ENCODE peak calls at places on chromosomes 3 and 15, in ten cellular contexts. R is astrocyte; N is Panc1; L is CD4-positive, CD25-positive, alpha-beta regulatory T cell; E is colonic mucosa; W is lung; Q is RWPE2; M is choroid plexus epithelial cell; F is NB4; B is fibroblast of pulmonary artery. I is an unnamed sample.
A peak's percentile ranks its signal among the peaks of the same experiment; 100 is the strongest.

GRCh38 chr3:73868688-73869315 is 244.1 kb upstream of the PDZRN3 start:
- DNase-seq in R (peak; percentile 6), N (no peak), L (no peak), E (peak; percentile 40), W (no peak), Q (no peak), M (peak; percentile 67), F (peak; percentile 15), B (peak; percentile 57), I (peak; percentile 51)

GRCh38 chr3:143963946-143964345 is 7.7 kb upstream of the DIPK2A start:
- DNase-seq in R (no peak), N (no peak), L (no peak), E (no peak), W (no peak), Q (no peak), M (no peak), F (no peak), B (peak; percentile 7), I (no peak)

GRCh38 chr3:146390967-146391366 is 78.4 kb downstream of the PLSCR2 start:
- DNase-seq in R (peak; percentile 97), N (no peak), L (no peak), E (peak; percentile 31), W (no peak), Q (no peak), M (peak; percentile 99), F (no peak), B (peak; percentile 96), I (peak; percentile 97)

GRCh38 chr3:88057650-88058321 is 1.0 kb downstream of the CGGBP1 start:
- DNase-seq in R (peak; percentile 15), N (no peak), L (no peak), E (no peak), W (no peak), Q (no peak), M (peak; percentile 59), F (no peak), B (peak; percentile 46), I (peak; percentile 51)

GRCh38 chr3:179807588-179807987 is 154.7 kb downstream of the USP13 start:
- DNase-seq in R (no peak), N (no peak), L (no peak), E (no peak), W (no peak), Q (no peak), M (no peak), F (no peak), B (no peak), I (no peak)

GRCh38 chr15:79314811-79315210 is 3.9 kb downstream of the TMED3 start:
- DNase-seq in R (no peak), N (no peak), L (no peak), E (no peak), W (peak; percentile 63), Q (no peak), M (no peak), F (no peak), B (no peak), I (no peak)

GRCh38 chr15:99566157-99566900 is 545 bp downstream of the MEF2A start:
- DNase-seq in R (no peak), N (no peak), L (peak; percentile 19), E (peak; percentile 36), W (peak; percentile 33), Q (no peak), M (no peak), F (peak; percentile 71), B (no peak), I (no peak)

GRCh38 chr3:82839871-82840270 is 1078.4 kb upstream of the GBE1 start:
- DNase-seq in R (no peak), N (no peak), L (no peak), E (no peak), W (no peak), Q (no peak), M (no peak), F (no peak), B (no peak), I (no peak)

DNA sequence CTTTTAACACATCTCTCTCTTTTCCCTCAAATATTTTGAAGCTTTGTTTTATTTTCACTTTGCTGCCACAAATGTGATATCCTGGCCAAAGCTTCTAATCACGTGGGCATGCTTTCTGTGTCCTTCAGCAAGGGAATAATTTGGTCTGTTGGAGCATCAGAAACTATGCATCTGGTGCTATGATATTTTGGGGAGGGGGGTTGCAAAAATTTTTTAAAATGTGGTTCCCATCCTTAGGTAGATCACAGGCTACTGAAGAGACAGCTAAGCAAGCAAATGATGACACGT is 254.3 kb downstream of the GAP43 start:
- DNase-seq in R (no peak), N (no peak), L (no peak), E (no peak), W (no peak), Q (no peak), M (peak; percentile 30), F (no peak), B (peak; percentile 16), I (peak; percentile 9)
- H3K4me3 ChIP-seq in R (no peak overlapping the region), N (no peak overlapping the region), L (no peak overlapping the region), E (no peak overlapping the region), W (no peak overlapping the region), Q (no peak overlapping the region), M (peak overlapping the region; percentile 42), F (no peak overlapping the region), B (peak overlapping the region; percentile 29), I (no peak overlapping the region)

GRCh38 chr15:81303241-81304225 is 20.4 kb downstream of the STARD5 start:
- DNase-seq in R (peak; percentile 18), N (no peak), L (no peak), E (no peak), W (no peak), Q (peak; percentile 59), M (peak; percentile 30), F (peak; percentile 45), B (peak; percentile 37), I (no peak)
- H3K4me3 ChIP-seq in R (no peak overlapping the region), N (no peak overlapping the region), L (peak overlapping the region; percentile 97), E (no peak overlapping the region), W (no peak overlapping the region), Q (no peak overlapping the region), M (no peak overlapping the region), F (no peak overlapping the region), B (no peak overlapping the region), I (no peak overlapping the region)

GRCh38 chr3:78872195-78872594 is 895.6 kb downstream of the ROBO1 start:
- DNase-seq in R (peak; percentile 69), N (no peak), L (no peak), E (no peak), W (no peak), Q (no peak), M (peak; percentile 39), F (no peak), B (peak; percentile 81), I (peak; percentile 62)
- H3K4me3 ChIP-seq in R (no peak overlapping the region), N (no peak overlapping the region), L (no peak overlapping the region), E (no peak overlapping the region), W (no peak overlapping the region), Q (no peak overlapping the region), M (no peak overlapping the region), F (no peak overlapping the region), B (peak overlapping the region; percentile 6), I (no peak overlapping the region)

DNA sequence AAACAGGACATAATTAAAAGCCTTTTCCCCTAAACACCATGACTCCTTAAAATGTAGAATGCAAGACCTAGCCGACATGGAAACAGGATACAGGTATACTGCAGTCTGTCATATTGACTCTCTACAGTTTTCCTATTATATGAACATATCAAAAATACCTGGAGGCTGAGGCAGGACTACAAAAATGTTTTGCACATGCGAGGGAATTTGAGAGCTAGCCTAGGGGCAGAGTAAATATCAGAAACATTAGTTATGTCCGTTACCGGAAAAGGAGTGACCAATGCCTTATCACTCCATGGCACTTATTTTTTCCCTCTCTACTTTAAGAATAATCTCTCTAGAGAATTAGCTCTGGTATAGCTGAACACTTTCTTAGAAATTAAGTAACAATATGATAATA is 732.3 kb downstream of the TUSC7 start:
- DNase-seq in R (no peak), N (no peak), L (no peak), E (no peak), W (no peak), Q (no peak), M (no peak), F (no peak), B (no peak), I (no peak)
- H3K4me3 ChIP-seq in R (no peak overlapping the region), N (no peak overlapping the region), L (no peak overlapping the region), E (no peak overlapping the region), W (no peak overlapping the region), Q (no peak overlapping the region), M (no peak overlapping the region), F (no peak overlapping the region), B (no peak overlapping the region), I (no peak overlapping the region)

I was measured in cardiac fibroblast.